ENCODE peak calls at places on chromosome X, in eight cellular contexts. A is brain microvascular endothelial cell, R is heart left ventricle, G is endodermal cell, S is transverse colon, F is lower lobe of right lung, Y is spleen, H is breast epithelium. I is an unnamed sample.

GRCh38 chrX:134990475-134991473 is at the start of gene SMIM10:
- DNase-seq in A (peak; percentile 66), R (peak; percentile 89), G (peak; percentile 77), S (peak; percentile 61), F (peak; percentile 71), Y (peak; percentile 89), H (peak; percentile 23), I (peak; percentile 84)

GRCh38 chrX:14616876-14617275 is 87.5 kb downstream of the GLRA2 start:
- DNase-seq in A (peak; percentile 3), R (no peak), G (peak; percentile 37), S (no peak), F (no peak), Y (no peak), H (no peak), I (no peak)

GRCh38 chrX:152907084-152907651 is 9.3 kb downstream of the ZNF185 start:
- DNase-seq in A (peak; percentile 81), R (no peak), G (peak; percentile 86), S (no peak), F (no peak), Y (no peak), H (peak; percentile 46), I (no peak)

GRCh38 chrX:3743821-3744439 is 30.5 kb upstream of the PRKX start:
- DNase-seq in A (no peak), R (no peak), G (no peak), S (peak; percentile 9), F (no peak), Y (no peak), H (no peak), I (no peak)

GRCh38 chrX:31708116-31708515 is 636.3 kb upstream of the FTHL17 start:
- DNase-seq in A (peak; percentile 5), R (no peak), G (no peak), S (no peak), F (no peak), Y (no peak), H (no peak), I (no peak)

GRCh38 chrX:77785400-77785745 is 643 bp downstream of the ATRX start:
- DNase-seq in A (no peak), R (no peak), G (peak; percentile 59), S (peak; percentile 13), F (no peak), Y (no peak), H (no peak), I (peak; percentile 16)

GRCh38 chrX:39667191-39667590 is 430.6 kb downstream of the BCOR start:
- DNase-seq in A (peak; percentile 12), R (no peak), G (no peak), S (no peak), F (no peak), Y (no peak), H (no peak), I (no peak)

GRCh38 chrX:138986235-138986634 is 274.7 kb upstream of the FGF13 start:
- DNase-seq in A (no peak), R (no peak), G (no peak), S (no peak), F (no peak), Y (no peak), H (no peak), I (no peak)

GRCh38 chrX:131728295-131729145 is 184.6 kb downstream of the OR13H1 start:
- DNase-seq in A (peak; percentile 74), R (no peak), G (no peak), S (peak; percentile 85), F (no peak), Y (peak; percentile 84), H (peak; percentile 80), I (peak; percentile 13)

GRCh38 chrX:45824471-45824870 is 623.8 kb upstream of the DIPK2B start:
- DNase-seq in A (peak; percentile 91), R (no peak), G (peak; percentile 75), S (no peak), F (no peak), Y (no peak), H (no peak), I (no peak)

GRCh38 chrX:149145845-149146285 is 359.2 kb downstream of the IDS start:
- DNase-seq in A (no peak), R (no peak), G (peak; percentile 44), S (no peak), F (no peak), Y (no peak), H (no peak), I (no peak)

GRCh38 chrX:70281951-70282350 is at the start of gene RAB41:
- DNase-seq in A (no peak), R (no peak), G (no peak), S (no peak), F (no peak), Y (no peak), H (no peak), I (peak; percentile 16)

GRCh38 chrX:68139791-68140190 is 293.5 kb downstream of the OPHN1 start:
- DNase-seq in A (no peak), R (no peak), G (no peak), S (no peak), F (no peak), Y (no peak), H (no peak), I (no peak)

GRCh38 chrX:12956704-12957541 is 18.0 kb upstream of the TMSB4X start:
- DNase-seq in A (no peak), R (no peak), G (no peak), S (no peak), F (no peak), Y (no peak), H (no peak), I (no peak)

GRCh38 chrX:96394566-96394965 is 290.1 kb upstream of the DIAPH2 start:
- DNase-seq in A (peak; percentile 26), R (no peak), G (no peak), S (no peak), F (no peak), Y (no peak), H (no peak), I (peak; percentile 15)

GRCh38 chrX:19964017-19964710 is 26.7 kb downstream of the BCLAF3 start:
- DNase-seq in A (no peak), R (no peak), G (no peak), S (no peak), F (no peak), Y (no peak), H (no peak), I (no peak)

GRCh38 chrX:116009871-116010710 is 160.5 kb upstream of the AGTR2 start:
- DNase-seq in A (no peak), R (peak; percentile 49), G (peak; percentile 78), S (peak; percentile 14), F (peak; percentile 58), Y (peak; percentile 56), H (peak; percentile 27), I (peak; percentile 13)

GRCh38 chrX:72351606-72352338 is 46.1 kb upstream of the CITED1 start:
- DNase-seq in A (no peak), R (no peak), G (no peak), S (no peak), F (no peak), Y (no peak), H (no peak), I (no peak)

GRCh38 chrX:134520860-134521390 is 61.0 kb downstream of the HPRT1 start:
- DNase-seq in A (peak; percentile 57), R (no peak), G (peak; percentile 76), S (peak; percentile 23), F (no peak), Y (no peak), H (no peak), I (peak; percentile 30)

GRCh38 chrX:15233416-15234015 is 36.4 kb downstream of the ASB9 start:
- DNase-seq in A (no peak), R (no peak), G (no peak), S (no peak), F (no peak), Y (no peak), H (no peak), I (no peak)

GRCh38 chrX:11386001-11386523 is 92.8 kb downstream of the AMELX start:
- DNase-seq in A (peak; percentile 24), R (no peak), G (no peak), S (peak; percentile 12), F (no peak), Y (no peak), H (no peak), I (no peak)

GRCh38 chrX:40094041-40094899 is 3.5 kb downstream of the BCOR start:
- DNase-seq in A (no peak), R (peak; percentile 77), G (peak; percentile 90), S (peak; percentile 60), F (peak; percentile 62), Y (peak; percentile 82), H (no peak), I (peak; percentile 86)

GRCh38 chrX:135170468-135170867 is 730 bp downstream of the CT55 start:
- DNase-seq in A (no peak), R (no peak), G (no peak), S (no peak), F (no peak), Y (no peak), H (no peak), I (no peak)

GRCh38 chrX:110004970-110005369 is 2.1 kb downstream of the TMEM164 start:
- DNase-seq in A (no peak), R (no peak), G (no peak), S (no peak), F (no peak), Y (no peak), H (no peak), I (no peak)
- H3K27ac ChIP-seq in A (no peak overlapping the region), R (peak overlapping the region; percentile 27), G (no peak overlapping the region), S (peak overlapping the region; percentile 67), F (no peak overlapping the region), Y (no peak overlapping the region), H (no peak overlapping the region), I (no peak overlapping the region)

GRCh38 chrX:16804923-16805464 is 18.7 kb downstream of the TXLNG start:
- DNase-seq in A (no peak), R (no peak), G (no peak), S (no peak), F (no peak), Y (no peak), H (no peak), I (no peak)

GRCh38 chrX:16807976-16808542 is 21.8 kb downstream of the TXLNG start:
- DNase-seq in A (peak; percentile 15), R (no peak), G (no peak), S (peak; percentile 20), F (no peak), Y (no peak), H (no peak), I (peak; percentile 20)

DNA sequence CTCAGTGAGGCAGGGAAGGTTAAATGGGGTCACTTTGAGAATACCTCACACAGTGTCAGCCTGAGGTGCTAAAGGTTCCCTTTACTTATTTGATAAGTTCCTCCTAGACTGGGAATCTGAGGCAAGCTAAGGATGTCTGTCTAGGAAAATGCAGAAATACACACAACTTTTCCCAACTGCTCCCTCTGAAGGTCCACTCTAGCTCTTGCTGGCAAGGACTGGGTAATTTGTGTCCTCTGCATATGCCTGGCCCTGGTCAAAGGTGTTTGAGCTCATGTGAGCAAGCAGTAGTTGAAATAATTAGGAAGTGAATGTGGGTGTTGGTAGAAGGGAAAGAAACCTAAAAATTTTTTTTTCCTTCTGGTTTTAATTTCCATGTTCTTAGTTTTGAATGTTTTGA is 21.3 kb downstream of the TXLNG start:
- DNase-seq in A (no peak), R (no peak), G (peak; percentile 61), S (no peak), F (no peak), Y (no peak), H (no peak), I (peak; percentile 19)
- TF ChIP-seq CTCF in A (no peak), R (peak; percentile 44), G (peak; percentile 60), S (peak; percentile 27), F (peak; percentile 20), Y (no peak), H (no peak), I (no peak)

GRCh38 chrX:123876844-123877243 is 17.0 kb downstream of the XIAP start:
- DNase-seq in A (no peak), R (no peak), G (no peak), S (no peak), F (no peak), Y (no peak), H (no peak), I (no peak)
- H3K27ac ChIP-seq in A (no peak overlapping the region), R (no peak overlapping the region), G (no peak overlapping the region), S (no peak overlapping the region), F (no peak overlapping the region), Y (no peak overlapping the region), H (no peak overlapping the region), I (no peak overlapping the region)

GRCh38 chrX:154460326-154460725 is 2.2 kb downstream of the PLXNA3 start:
- DNase-seq in A (no peak), R (peak; percentile 33), G (no peak), S (no peak), F (no peak), Y (no peak), H (no peak), I (no peak)
- TF ChIP-seq CTCF in A (peak; percentile 18), R (no peak), G (peak; percentile 23), S (no peak), F (no peak), Y (no peak), H (no peak), I (no peak)